ENCODE peak calls at places on chromosomes 7 and 10, in four cellular contexts. J is AG10803, R is fibroblast of pulmonary artery, Z is BE2C. D is an unnamed sample.

GRCh38 chr7:7271094-7271874 is 88.9 kb downstream of the C1GALT1 start:
- DNase-seq in J (peak; percentile 30), R (no peak), Z (no peak), D (no peak)

GRCh38 chr10:43906470-43906869 is 257.8 kb upstream of the ZNF32 start:
- DNase-seq in J (no peak), R (peak; percentile 25), Z (no peak), D (no peak)

GRCh38 chr7:94062372-94062771 is 58.2 kb upstream of the BET1 start:
- DNase-seq in J (peak; percentile 70), R (no peak), Z (no peak), D (no peak)

GRCh38 chr10:17028843-17029580 is 100.6 kb downstream of the CUBN start:
- DNase-seq in J (no peak), R (no peak), Z (no peak), D (no peak)

GRCh38 chr7:144997516-144997915 is 161.7 kb upstream of the TPK1 start:
- DNase-seq in J (no peak), R (no peak), Z (no peak), D (no peak)

GRCh38 chr10:66167816-66168215 is 758.0 kb upstream of the LRRTM3 start:
- DNase-seq in J (no peak), R (no peak), Z (no peak), D (no peak)

GRCh38 chr7:118870187-118870586 is 645.7 kb downstream of the ANKRD7 start:
- DNase-seq in J (no peak), R (no peak), Z (no peak), D (no peak)

GRCh38 chr7:132122901-132123300 is 453.4 kb downstream of the PLXNA4 start:
- DNase-seq in J (no peak), R (no peak), Z (no peak), D (no peak)

GRCh38 chr10:124698560-124699470 is 45.4 kb downstream of the FAM53B start:
- DNase-seq in J (no peak), R (no peak), Z (no peak), D (no peak)

GRCh38 chr7:19964198-19964597 is 190.8 kb upstream of the TMEM196 start:
- DNase-seq in J (peak; percentile 81), R (peak; percentile 56), Z (no peak), D (no peak)

GRCh38 chr7:159065151-159065550 is 79.5 kb downstream of the VIPR2 start:
- DNase-seq in J (no peak), R (no peak), Z (no peak), D (no peak)

GRCh38 chr10:11827006-11827405 is 3.9 kb downstream of the PROSER2 start:
- DNase-seq in J (no peak), R (no peak), Z (no peak), D (no peak)
- TF ChIP-seq CTCF in J (no peak), R (no peak), Z (no peak), D (no peak)

GRCh38 chr7:137093198-137093597 is 224.7 kb downstream of the CHRM2 start:
- DNase-seq in J (no peak), R (no peak), Z (no peak), D (no peak)

GRCh38 chr7:137097111-137097510 is 228.7 kb downstream of the CHRM2 start:
- DNase-seq in J (peak; percentile 44), R (peak; percentile 52), Z (no peak), D (no peak)

GRCh38 chr7:137096607-137097006 is 228.2 kb downstream of the CHRM2 start:
- DNase-seq in J (peak; percentile 60), R (peak; percentile 14), Z (no peak), D (no peak)

GRCh38 chr7:137086896-137087295 is 218.4 kb downstream of the CHRM2 start:
- DNase-seq in J (no peak), R (no peak), Z (no peak), D (no peak)

DNA sequence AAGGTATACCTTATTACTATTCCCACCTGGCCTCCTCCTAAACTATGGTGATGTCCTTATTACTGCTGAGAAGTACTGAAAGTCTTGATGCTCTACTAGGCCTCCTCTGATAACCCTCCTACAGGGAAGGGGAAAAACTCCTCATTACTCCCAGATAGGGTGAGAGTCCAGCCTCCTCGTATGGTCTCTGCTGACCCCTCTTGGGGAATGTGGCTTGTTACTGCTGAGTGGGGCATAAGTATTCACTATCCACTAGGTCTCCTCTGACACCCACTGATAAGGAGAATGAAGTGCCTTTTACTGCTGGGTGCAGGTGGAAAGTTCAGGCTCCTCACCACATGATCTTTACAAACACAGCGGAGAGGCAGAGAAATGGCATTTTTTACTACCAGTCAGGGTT is 222.9 kb downstream of the CHRM2 start:
- DNase-seq in J (no peak), R (peak; percentile 47), Z (peak; percentile 62), D (no peak)
- TF ChIP-seq CTCF in J (peak; percentile 26), R (peak; percentile 54), Z (peak; percentile 81), D (no peak)

GRCh38 chr7:29309041-29309860 is 114.7 kb downstream of the CHN2 start:
- DNase-seq in J (no peak), R (no peak), Z (no peak), D (no peak)
- TF ChIP-seq CTCF in J (no peak), R (peak; percentile 22), Z (peak; percentile 7), D (no peak)

GRCh38 chr10:18959369-18959768 is 89.2 kb upstream of the MALRD1 start:
- DNase-seq in J (no peak), R (no peak), Z (no peak), D (no peak)
- TF ChIP-seq CTCF in J (no peak), R (no peak), Z (no peak), D (no peak)

GRCh38 chr10:71623098-71623985 is 96.2 kb downstream of the C10orf105 start:
- DNase-seq in J (peak; percentile 48), R (peak; percentile 23), Z (no peak), D (no peak)
- TF ChIP-seq CTCF in J (peak; percentile 51), R (peak; percentile 26), Z (no peak), D (no peak)

DNA sequence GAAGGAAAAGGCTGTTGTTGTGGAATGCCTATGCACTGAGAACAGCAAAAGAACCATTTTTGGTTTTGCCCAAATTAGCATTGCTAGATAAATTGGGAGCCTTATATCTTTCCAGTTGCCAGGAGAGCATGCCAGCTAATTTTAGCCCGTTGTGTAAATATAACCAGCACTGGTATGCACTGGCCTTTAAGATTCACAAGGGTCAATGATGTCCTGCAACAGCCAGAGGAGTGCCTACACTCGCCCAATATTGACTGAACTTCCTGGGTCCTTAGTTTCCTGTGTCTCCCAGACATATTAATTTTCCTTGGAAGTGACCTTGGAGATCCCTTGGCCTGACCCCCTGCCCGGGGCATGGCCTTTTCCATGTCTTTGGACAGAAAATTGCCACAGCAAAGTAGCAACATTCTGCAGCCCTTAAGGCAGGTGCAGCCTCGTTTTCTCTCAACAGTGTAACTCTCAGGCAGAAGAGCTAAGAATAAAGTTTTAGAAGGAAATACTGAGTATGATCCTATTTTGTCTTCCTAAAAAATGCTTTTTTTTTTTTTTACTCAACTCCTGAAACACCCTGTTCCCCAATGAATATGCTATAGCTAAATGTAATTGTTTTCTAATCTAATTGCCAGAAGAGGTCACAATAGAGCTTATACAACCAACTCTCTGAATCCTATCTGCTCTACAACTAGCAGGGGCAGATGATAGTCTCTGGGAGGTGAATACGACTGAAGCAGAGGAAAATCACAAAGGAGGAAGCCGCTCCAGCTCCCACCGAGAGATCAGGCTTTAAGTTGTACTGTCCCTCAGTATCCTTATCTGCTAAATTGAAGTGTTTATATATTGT is 131.9 kb upstream of the PCGF5 start:
- DNase-seq in J (peak; percentile 27), R (peak; percentile 24), Z (no peak), D (no peak)
- TF ChIP-seq CTCF in J (peak; percentile 27), R (peak; percentile 17), Z (no peak), D (no peak)

GRCh38 chr10:71761541-71762113 is 11.7 kb downstream of the VSIR start:
- DNase-seq in J (no peak), R (no peak), Z (no peak), D (no peak)
- TF ChIP-seq CTCF in J (no peak), R (no peak), Z (no peak), D (peak; percentile 16)

GRCh38 chr7:16702433-16702832 is 51.1 kb upstream of the TSPAN13 start:
- DNase-seq in J (no peak), R (peak; percentile 51), Z (no peak), D (no peak)
- TF ChIP-seq CTCF in J (no peak), R (peak; percentile 31), Z (no peak), D (no peak)

GRCh38 chr10:113897693-113898618 is 43.5 kb downstream of the NHLRC2 start:
- DNase-seq in J (peak; percentile 31), R (no peak), Z (no peak), D (no peak)
- TF ChIP-seq CTCF in J (no peak), R (no peak), Z (no peak), D (no peak)